ENCODE peak calls at places on chromosomes 3 and 15, in ten cellular contexts. Z is stimulated activated CD4-positive, alpha-beta T cell treated with anti-CD3 and anti-CD28 coated beads, Interleukin-1b, Interleukin-23, amount 100 ng/mL, for 24 hours; U is HTR-8/SVneo; J is HS-5; S is NCI-H2029; I is pulmonary artery endothelial cell; W is EL; D is foreskin fibroblast; P is amygdala; R is NCI-H748 treated with DMSO at 0.1 percent for 48 hours. Y is an unnamed sample.
A peak's percentile ranks its signal among the peaks of the same experiment; 100 is the strongest.

GRCh38 chr15:88274534-88275460 is 18.3 kb upstream of the NTRK3 start:
- DNase-seq in Z (peak; percentile 50), U (peak; percentile 70), J (peak; percentile 11), S (no peak), I (peak; percentile 8), W (peak; percentile 55), D (peak; percentile 64), P (peak; percentile 80), R (peak; percentile 26), Y (no peak)

GRCh38 chr3:159877924-159878323 is 110.7 kb upstream of the IL12A start:
- DNase-seq in Z (no peak), U (no peak), J (no peak), S (no peak), I (no peak), W (peak; percentile 47), D (no peak), P (no peak), R (no peak), Y (no peak)

GRCh38 chr3:46670891-46671427 is 22.5 kb downstream of the ALS2CL start:
- DNase-seq in Z (no peak), U (no peak), J (no peak), S (no peak), I (no peak), W (no peak), D (no peak), P (no peak), R (no peak), Y (no peak)

GRCh38 chr15:84821501-84822021 is 4.4 kb downstream of the ALPK3 start:
- DNase-seq in Z (no peak), U (no peak), J (no peak), S (no peak), I (no peak), W (no peak), D (no peak), P (no peak), R (no peak), Y (no peak)

GRCh38 chr15:61051570-61052031 is 177.5 kb downstream of the RORA start:
- DNase-seq in Z (no peak), U (peak; percentile 35), J (no peak), S (no peak), I (peak; percentile 40), W (peak; percentile 60), D (peak; percentile 86), P (peak; percentile 41), R (no peak), Y (peak; percentile 59)

GRCh38 chr15:73081321-73081958 is 29.2 kb downstream of the NEO1 start:
- DNase-seq in Z (no peak), U (peak; percentile 31), J (peak; percentile 36), S (peak; percentile 13), I (peak; percentile 4), W (peak; percentile 45), D (peak; percentile 73), P (peak; percentile 48), R (peak; percentile 31), Y (peak; percentile 24)

GRCh38 chr3:71101581-71101980 is 481.9 kb downstream of the FOXP1 start:
- DNase-seq in Z (no peak), U (no peak), J (no peak), S (no peak), I (no peak), W (peak; percentile 44), D (peak; percentile 47), P (no peak), R (no peak), Y (no peak)

GRCh38 chr15:91469627-91470567 is 369.8 kb downstream of the SV2B start:
- DNase-seq in Z (no peak), U (no peak), J (no peak), S (no peak), I (no peak), W (no peak), D (no peak), P (no peak), R (peak; percentile 11), Y (no peak)

GRCh38 chr3:32126305-32127015 is 20.0 kb downstream of the GPD1L start:
- DNase-seq in Z (no peak), U (no peak), J (no peak), S (no peak), I (no peak), W (no peak), D (no peak), P (no peak), R (no peak), Y (no peak)

GRCh38 chr3:31008986-31009385 is 114.5 kb upstream of the GADL1 start:
- DNase-seq in Z (no peak), U (no peak), J (peak; percentile 33), S (no peak), I (no peak), W (peak; percentile 56), D (peak; percentile 19), P (no peak), R (no peak), Y (peak; percentile 52)

GRCh38 chr3:112546216-112546759 is 15.5 kb downstream of the ATG3 start:
- DNase-seq in Z (no peak), U (no peak), J (no peak), S (no peak), I (no peak), W (peak; percentile 42), D (no peak), P (no peak), R (no peak), Y (no peak)

GRCh38 chr3:138441742-138442141 is 7.3 kb downstream of the ESYT3 start:
- DNase-seq in Z (no peak), U (peak; percentile 27), J (no peak), S (no peak), I (no peak), W (peak; percentile 62), D (peak; percentile 49), P (no peak), R (no peak), Y (no peak)

GRCh38 chr3:179083977-179084376 is 12.4 kb upstream of the ZMAT3 start:
- DNase-seq in Z (no peak), U (no peak), J (no peak), S (no peak), I (no peak), W (no peak), D (no peak), P (no peak), R (no peak), Y (no peak)

GRCh38 chr15:86591994-86592746 is 512.5 kb downstream of the AGBL1 start:
- DNase-seq in Z (no peak), U (no peak), J (no peak), S (no peak), I (no peak), W (no peak), D (no peak), P (no peak), R (no peak), Y (no peak)

GRCh38 chr3:174439621-174440349 is 419.3 kb upstream of the NAALADL2 start:
- DNase-seq in Z (no peak), U (peak; percentile 26), J (peak; percentile 96), S (no peak), I (peak; percentile 22), W (peak; percentile 98), D (peak; percentile 97), P (peak; percentile 42), R (peak; percentile 74), Y (peak; percentile 94)

GRCh38 chr3:52798978-52799476 is 4.4 kb downstream of the ITIH3 start:
- DNase-seq in Z (no peak), U (peak; percentile 52), J (no peak), S (no peak), I (no peak), W (peak; percentile 21), D (peak; percentile 17), P (no peak), R (no peak), Y (no peak)

GRCh38 chr3:45545476-45545875 is 49.1 kb upstream of the LIMD1 start:
- DNase-seq in Z (no peak), U (peak; percentile 23), J (no peak), S (no peak), I (no peak), W (peak; percentile 58), D (no peak), P (peak; percentile 91), R (no peak), Y (no peak)

GRCh38 chr3:81651139-81651538 is 110.3 kb downstream of the GBE1 start:
- DNase-seq in Z (no peak), U (no peak), J (no peak), S (no peak), I (no peak), W (no peak), D (no peak), P (no peak), R (no peak), Y (no peak)

GRCh38 chr3:183277260-183277659 is 24.2 kb downstream of the B3GNT5 start:
- DNase-seq in Z (no peak), U (no peak), J (no peak), S (no peak), I (no peak), W (no peak), D (no peak), P (no peak), R (no peak), Y (no peak)

GRCh38 chr3:141050913-141051632 is at the start of gene SPSB4:
- DNase-seq in Z (no peak), U (peak; percentile 83), J (no peak), S (peak; percentile 55), I (no peak), W (peak; percentile 60), D (peak; percentile 59), P (peak; percentile 40), R (peak; percentile 22), Y (no peak)

GRCh38 chr15:60299452-60300047 is 98.2 kb downstream of the ANXA2 start:
- DNase-seq in Z (no peak), U (no peak), J (no peak), S (peak; percentile 86), I (no peak), W (peak; percentile 43), D (peak; percentile 60), P (peak; percentile 61), R (peak; percentile 95), Y (no peak)

GRCh38 chr15:44633603-44634002 is 29.9 kb downstream of the SPG11 start:
- DNase-seq in Z (no peak), U (no peak), J (peak; percentile 19), S (no peak), I (no peak), W (peak; percentile 52), D (peak; percentile 60), P (no peak), R (no peak), Y (no peak)

GRCh38 chr3:194967126-194968117 is 281.7 kb downstream of the FAM43A start:
- DNase-seq in Z (no peak), U (no peak), J (no peak), S (no peak), I (no peak), W (no peak), D (peak; percentile 38), P (no peak), R (no peak), Y (no peak)

GRCh38 chr3:52373676-52374075 is 57.6 kb downstream of the DNAH1 start:
- DNase-seq in Z (no peak), U (no peak), J (peak; percentile 9), S (no peak), I (no peak), W (no peak), D (peak; percentile 70), P (no peak), R (no peak), Y (no peak)

GRCh38 chr3:16515885-16516420 is 2.5 kb upstream of the RFTN1 start:
- DNase-seq in Z (no peak), U (no peak), J (no peak), S (no peak), I (no peak), W (no peak), D (no peak), P (no peak), R (no peak), Y (no peak)

GRCh38 chr3:78660958-78661357 is 1106.8 kb downstream of the ROBO1 start:
- DNase-seq in Z (no peak), U (no peak), J (no peak), S (no peak), I (no peak), W (no peak), D (peak; percentile 67), P (no peak), R (no peak), Y (no peak)

GRCh38 chr3:48142316-48142870 is 45.8 kb downstream of the CDC25A start:
- DNase-seq in Z (no peak), U (no peak), J (no peak), S (peak; percentile 63), I (no peak), W (no peak), D (no peak), P (no peak), R (no peak), Y (no peak)

GRCh38 chr3:127212711-127213110 is 19.8 kb downstream of the PRR23E start:
- DNase-seq in Z (no peak), U (no peak), J (no peak), S (no peak), I (no peak), W (no peak), D (no peak), P (no peak), R (no peak), Y (no peak)

Y was measured in non-pigmented ciliary epithelial cell.